ENCODE peak calls at places on chromosomes 13 and 19, in eight cellular contexts. One of them, this sample, is unnamed.

GRCh38 chr13:40694426-40694825 is 28.0 kb upstream of the FOXO1 start:
- DNase-seq in heart left ventricle: no peak
- DNase-seq in activated naive CD8-positive, alpha-beta T cell treated with anti-CD3 and anti-CD28 coated beads for 36 hours: no peak
- DNase-seq in left colon: no peak
- DNase-seq in H4: no peak
- DNase-seq in B cell: no peak
- DNase-seq in uterus: no peak
- DNase-seq in fibroblast of pulmonary artery: no peak
- DNase-seq in this sample: no peak

GRCh38 chr13:33105387-33106005 is 89.3 kb downstream of the KL start:
- DNase-seq in left colon: no peak
- DNase-seq in fibroblast of pulmonary artery: no peak
- DNase-seq in activated naive CD8-positive, alpha-beta T cell treated with anti-CD3 and anti-CD28 coated beads for 36 hours: no peak
- DNase-seq in uterus: no peak
- DNase-seq in heart left ventricle: peak; percentile 25
- DNase-seq in B cell: peak; percentile 17
- DNase-seq in H4: no peak
- DNase-seq in this sample: no peak

GRCh38 chr19:646798-647565 is 7.3 kb downstream of the FGF22 start:
- DNase-seq in fibroblast of pulmonary artery: no peak
- DNase-seq in left colon: no peak
- DNase-seq in B cell: no peak
- DNase-seq in heart left ventricle: no peak
- DNase-seq in activated naive CD8-positive, alpha-beta T cell treated with anti-CD3 and anti-CD28 coated beads for 36 hours: no peak
- DNase-seq in uterus: no peak
- DNase-seq in H4: no peak
- DNase-seq in this sample: no peak

GRCh38 chr13:66775196-66775595 is 454.9 kb downstream of the PCDH9 start:
- DNase-seq in B cell: no peak
- DNase-seq in activated naive CD8-positive, alpha-beta T cell treated with anti-CD3 and anti-CD28 coated beads for 36 hours: no peak
- DNase-seq in uterus: no peak
- DNase-seq in heart left ventricle: no peak
- DNase-seq in fibroblast of pulmonary artery: no peak
- DNase-seq in left colon: no peak
- DNase-seq in H4: no peak
- DNase-seq in this sample: no peak

GRCh38 chr13:76019421-76020044 is 383.4 kb downstream of the LMO7 start:
- DNase-seq in uterus: no peak
- DNase-seq in B cell: no peak
- DNase-seq in left colon: no peak
- DNase-seq in H4: peak; percentile 2
- DNase-seq in fibroblast of pulmonary artery: no peak
- DNase-seq in heart left ventricle: no peak
- DNase-seq in activated naive CD8-positive, alpha-beta T cell treated with anti-CD3 and anti-CD28 coated beads for 36 hours: no peak
- DNase-seq in this sample: peak; percentile 45

GRCh38 chr19:51354742-51355148 is 11.4 kb downstream of the ETFB start:
- DNase-seq in activated naive CD8-positive, alpha-beta T cell treated with anti-CD3 and anti-CD28 coated beads for 36 hours: peak; percentile 33
- DNase-seq in left colon: no peak
- DNase-seq in heart left ventricle: no peak
- DNase-seq in B cell: no peak
- DNase-seq in H4: peak; percentile 73
- DNase-seq in fibroblast of pulmonary artery: peak; percentile 60
- DNase-seq in uterus: no peak
- DNase-seq in this sample: peak; percentile 17

GRCh38 chr19:15443838-15444237 is 5.9 kb downstream of the WIZ start:
- DNase-seq in fibroblast of pulmonary artery: no peak
- DNase-seq in B cell: no peak
- DNase-seq in heart left ventricle: peak; percentile 59
- DNase-seq in uterus: no peak
- DNase-seq in H4: no peak
- DNase-seq in left colon: no peak
- DNase-seq in activated naive CD8-positive, alpha-beta T cell treated with anti-CD3 and anti-CD28 coated beads for 36 hours: no peak
- DNase-seq in this sample: no peak

GRCh38 chr13:33490461-33491327 is 205.1 kb upstream of the STARD13 start:
- DNase-seq in heart left ventricle: no peak
- DNase-seq in fibroblast of pulmonary artery: peak; percentile 82
- DNase-seq in B cell: no peak
- DNase-seq in activated naive CD8-positive, alpha-beta T cell treated with anti-CD3 and anti-CD28 coated beads for 36 hours: no peak
- DNase-seq in H4: no peak
- DNase-seq in left colon: no peak
- DNase-seq in uterus: peak; percentile 17
- DNase-seq in this sample: peak; percentile 13

GRCh38 chr19:17235618-17236413 is 9.8 kb downstream of the OCEL1 start:
- DNase-seq in left colon: peak; percentile 86
- DNase-seq in H4: peak; percentile 62
- DNase-seq in uterus: peak; percentile 62
- DNase-seq in B cell: peak; percentile 87
- DNase-seq in activated naive CD8-positive, alpha-beta T cell treated with anti-CD3 and anti-CD28 coated beads for 36 hours: peak; percentile 82
- DNase-seq in heart left ventricle: peak; percentile 76
- DNase-seq in fibroblast of pulmonary artery: peak; percentile 76
- DNase-seq in this sample: peak; percentile 97

GRCh38 chr19:50679177-50680125 is 30.2 kb downstream of the C19orf81 start:
- DNase-seq in uterus: peak; percentile 59
- DNase-seq in heart left ventricle: peak; percentile 70
- DNase-seq in fibroblast of pulmonary artery: peak; percentile 78
- DNase-seq in B cell: peak; percentile 94
- DNase-seq in H4: peak; percentile 89
- DNase-seq in activated naive CD8-positive, alpha-beta T cell treated with anti-CD3 and anti-CD28 coated beads for 36 hours: peak; percentile 85
- DNase-seq in left colon: peak; percentile 75
- DNase-seq in this sample: peak; percentile 81

GRCh38 chr13:44540761-44541434 is 35.2 kb downstream of the TSC22D1 start:
- DNase-seq in H4: no peak
- DNase-seq in uterus: no peak
- DNase-seq in heart left ventricle: no peak
- DNase-seq in left colon: no peak
- DNase-seq in activated naive CD8-positive, alpha-beta T cell treated with anti-CD3 and anti-CD28 coated beads for 36 hours: no peak
- DNase-seq in fibroblast of pulmonary artery: no peak
- DNase-seq in B cell: no peak
- DNase-seq in this sample: no peak

GRCh38 chr13:100518394-100519062 is 70.1 kb downstream of the GGACT start:
- DNase-seq in B cell: no peak
- DNase-seq in left colon: no peak
- DNase-seq in heart left ventricle: no peak
- DNase-seq in activated naive CD8-positive, alpha-beta T cell treated with anti-CD3 and anti-CD28 coated beads for 36 hours: no peak
- DNase-seq in uterus: no peak
- DNase-seq in H4: no peak
- DNase-seq in fibroblast of pulmonary artery: no peak
- DNase-seq in this sample: no peak

GRCh38 chr13:30477346-30478235 is 11.9 kb upstream of the HMGB1 start:
- DNase-seq in activated naive CD8-positive, alpha-beta T cell treated with anti-CD3 and anti-CD28 coated beads for 36 hours: no peak
- DNase-seq in heart left ventricle: no peak
- DNase-seq in uterus: no peak
- DNase-seq in H4: no peak
- DNase-seq in left colon: no peak
- DNase-seq in fibroblast of pulmonary artery: no peak
- DNase-seq in B cell: peak; percentile 28
- DNase-seq in this sample: no peak

GRCh38 chr19:46017095-46017429 is 5.8 kb downstream of the PGLYRP1 start:
- DNase-seq in left colon: no peak
- DNase-seq in B cell: no peak
- DNase-seq in fibroblast of pulmonary artery: no peak
- DNase-seq in H4: no peak
- DNase-seq in uterus: no peak
- DNase-seq in heart left ventricle: no peak
- DNase-seq in activated naive CD8-positive, alpha-beta T cell treated with anti-CD3 and anti-CD28 coated beads for 36 hours: no peak
- DNase-seq in this sample: no peak

GRCh38 chr13:83810136-83810535 is 72.1 kb downstream of the SLITRK1 start:
- DNase-seq in activated naive CD8-positive, alpha-beta T cell treated with anti-CD3 and anti-CD28 coated beads for 36 hours: no peak
- DNase-seq in fibroblast of pulmonary artery: no peak
- DNase-seq in left colon: no peak
- DNase-seq in uterus: no peak
- DNase-seq in H4: no peak
- DNase-seq in B cell: no peak
- DNase-seq in heart left ventricle: no peak
- DNase-seq in this sample: no peak

GRCh38 chr13:46992383-46992952 is 95.6 kb upstream of the HTR2A start:
- DNase-seq in left colon: no peak
- DNase-seq in heart left ventricle: no peak
- DNase-seq in activated naive CD8-positive, alpha-beta T cell treated with anti-CD3 and anti-CD28 coated beads for 36 hours: no peak
- DNase-seq in fibroblast of pulmonary artery: peak; percentile 46
- DNase-seq in H4: peak; percentile 4
- DNase-seq in uterus: no peak
- DNase-seq in B cell: no peak
- DNase-seq in this sample: peak; percentile 63

GRCh38 chr13:111117961-111118360 is 2.9 kb downstream of the ARHGEF7 start:
- DNase-seq in B cell: no peak
- DNase-seq in H4: no peak
- DNase-seq in heart left ventricle: no peak
- DNase-seq in left colon: no peak
- DNase-seq in fibroblast of pulmonary artery: no peak
- DNase-seq in activated naive CD8-positive, alpha-beta T cell treated with anti-CD3 and anti-CD28 coated beads for 36 hours: no peak
- DNase-seq in uterus: no peak
- DNase-seq in this sample: no peak

GRCh38 chr19:16070366-16070990 is 5.8 kb upstream of the TPM4 start:
- DNase-seq in heart left ventricle: peak; percentile 71
- DNase-seq in H4: peak; percentile 85
- DNase-seq in activated naive CD8-positive, alpha-beta T cell treated with anti-CD3 and anti-CD28 coated beads for 36 hours: peak; percentile 82
- DNase-seq in left colon: peak; percentile 95
- DNase-seq in B cell: peak; percentile 91
- DNase-seq in uterus: peak; percentile 82
- DNase-seq in fibroblast of pulmonary artery: no peak
- DNase-seq in this sample: no peak

GRCh38 chr13:36778083-36778671 is 40.8 kb upstream of the RFXAP start:
- DNase-seq in fibroblast of pulmonary artery: peak; percentile 22
- DNase-seq in H4: no peak
- DNase-seq in heart left ventricle: no peak
- DNase-seq in activated naive CD8-positive, alpha-beta T cell treated with anti-CD3 and anti-CD28 coated beads for 36 hours: no peak
- DNase-seq in left colon: no peak
- DNase-seq in B cell: no peak
- DNase-seq in uterus: no peak
- DNase-seq in this sample: peak; percentile 64

GRCh38 chr19:48391100-48392005 is at the start of gene KDELR1:
- DNase-seq in activated naive CD8-positive, alpha-beta T cell treated with anti-CD3 and anti-CD28 coated beads for 36 hours: peak; percentile 77
- DNase-seq in B cell: peak; percentile 85
- DNase-seq in fibroblast of pulmonary artery: peak; percentile 75
- DNase-seq in H4: peak; percentile 53
- DNase-seq in heart left ventricle: peak; percentile 82
- DNase-seq in left colon: peak; percentile 79
- DNase-seq in uterus: peak; percentile 75
- DNase-seq in this sample: peak; percentile 89

GRCh38 chr13:26965976-26966375 is 205.4 kb upstream of the GPR12 start:
- DNase-seq in fibroblast of pulmonary artery: peak; percentile 89
- DNase-seq in B cell: no peak
- DNase-seq in left colon: peak; percentile 63
- DNase-seq in activated naive CD8-positive, alpha-beta T cell treated with anti-CD3 and anti-CD28 coated beads for 36 hours: no peak
- DNase-seq in heart left ventricle: peak; percentile 84
- DNase-seq in uterus: peak; percentile 45
- DNase-seq in H4: peak; percentile 16
- DNase-seq in this sample: peak; percentile 76